ENCODE peak calls at places on chromosome 22, in four cellular contexts. One of them, this sample, is unnamed.

GRCh38 chr22:37267128-37267587 is 15.2 kb upstream of the CYTH4 start:
- DNase-seq in HCT116: no peak
- DNase-seq in Panc1: no peak
- DNase-seq in HepG2: no peak
- DNase-seq in this sample: peak; percentile 58

GRCh38 chr22:40560551-40560950 is 76.0 kb downstream of the MRTFA start:
- DNase-seq in HepG2: no peak
- DNase-seq in HCT116: no peak
- DNase-seq in Panc1: no peak
- DNase-seq in this sample: peak; percentile 69

GRCh38 chr22:23088199-23088604 is 17.9 kb downstream of the GNAZ start:
- DNase-seq in Panc1: no peak
- DNase-seq in HCT116: no peak
- DNase-seq in HepG2: no peak
- DNase-seq in this sample: peak; percentile 51

GRCh38 chr22:17982572-17983141 is 41.7 kb downstream of the MICAL3 start:
- DNase-seq in HepG2: no peak
- DNase-seq in HCT116: no peak
- DNase-seq in Panc1: no peak
- DNase-seq in this sample: no peak

GRCh38 chr22:46965552-46966494 is 203.4 kb downstream of the TBC1D22A start:
- DNase-seq in Panc1: no peak
- DNase-seq in HCT116: no peak
- DNase-seq in HepG2: no peak
- DNase-seq in this sample: no peak

GRCh38 chr22:44520695-44521094 is 22.7 kb upstream of the RTL6 start:
- DNase-seq in HepG2: no peak
- DNase-seq in Panc1: no peak
- DNase-seq in HCT116: no peak
- DNase-seq in this sample: no peak

GRCh38 chr22:35400335-35400680 is 368 bp downstream of the MCM5 start:
- DNase-seq in HCT116: no peak
- DNase-seq in Panc1: no peak
- DNase-seq in HepG2: no peak
- DNase-seq in this sample: no peak

GRCh38 chr22:29072979-29073617 is at the start of gene KREMEN1:
- DNase-seq in Panc1: no peak
- DNase-seq in HCT116: no peak
- DNase-seq in HepG2: no peak
- DNase-seq in this sample: no peak

GRCh38 chr22:24772493-24773220 is 1.9 kb downstream of the PIWIL3 start:
- DNase-seq in Panc1: no peak
- DNase-seq in HepG2: peak; percentile 61
- DNase-seq in HCT116: peak; percentile 61
- DNase-seq in this sample: peak; percentile 25

GRCh38 chr22:47154621-47155081 is 392.2 kb downstream of the TBC1D22A start:
- DNase-seq in HCT116: no peak
- DNase-seq in Panc1: no peak
- DNase-seq in HepG2: no peak
- DNase-seq in this sample: no peak

GRCh38 chr22:35903571-35904331 is 124.9 kb downstream of the RBFOX2 start:
- DNase-seq in HCT116: no peak
- DNase-seq in Panc1: no peak
- DNase-seq in HepG2: no peak
- DNase-seq in this sample: no peak

GRCh38 chr22:43884600-43885318 is 7.1 kb downstream of the PNPLA5 start:
- DNase-seq in HCT116: no peak
- DNase-seq in HepG2: no peak
- DNase-seq in Panc1: peak; percentile 20
- DNase-seq in this sample: peak; percentile 72

GRCh38 chr22:43262990-43263644 is 76.2 kb upstream of the TTLL12 start:
- DNase-seq in HepG2: peak; percentile 85
- DNase-seq in HCT116: no peak
- DNase-seq in Panc1: no peak
- DNase-seq in this sample: peak; percentile 45

GRCh38 chr22:16131918-16132317 is 442.1 kb downstream of the POTEH start:
- DNase-seq in Panc1: no peak
- DNase-seq in HCT116: no peak
- DNase-seq in HepG2: no peak
- DNase-seq in this sample: no peak

GRCh38 chr22:41682033-41682807 is 6.4 kb downstream of the SNU13 start:
- DNase-seq in HCT116: peak; percentile 73
- DNase-seq in Panc1: no peak
- DNase-seq in HepG2: peak; percentile 80
- DNase-seq in this sample: peak; percentile 87
- TF ChIP-seq TCF7L2 in HCT116: no peak
- TF ChIP-seq TCF7L2 in Panc1: no peak
- TF ChIP-seq TCF7L2 in HepG2: no peak
- TF ChIP-seq TCF7L2 in this sample: no peak

DNA sequence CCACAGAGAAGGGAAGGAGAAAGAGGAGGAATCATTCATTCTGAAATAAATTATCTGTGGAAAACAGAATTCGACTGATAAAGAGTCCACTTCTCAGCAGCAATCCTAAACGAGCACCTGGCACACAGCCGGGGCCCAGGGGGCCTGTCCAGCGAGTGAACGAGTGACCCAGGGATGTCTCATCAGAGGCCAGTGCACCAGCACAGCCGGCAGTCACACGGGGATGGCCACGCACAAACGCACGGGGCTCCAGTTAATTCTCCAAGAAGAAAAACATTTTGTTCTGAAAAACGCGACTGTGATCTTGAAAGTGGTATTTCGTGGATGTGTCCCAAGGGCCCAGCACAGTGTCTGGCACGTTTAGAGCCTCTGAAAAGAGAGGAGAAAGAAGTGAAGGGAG is 154.6 kb downstream of the BRD1 start:
- DNase-seq in Panc1: no peak
- DNase-seq in HepG2: no peak
- DNase-seq in HCT116: no peak
- DNase-seq in this sample: no peak
- TF ChIP-seq TCF7L2 in Panc1: no peak
- TF ChIP-seq TCF7L2 in HepG2: no peak
- TF ChIP-seq TCF7L2 in HCT116: no peak
- TF ChIP-seq TCF7L2 in this sample: no peak

DNA sequence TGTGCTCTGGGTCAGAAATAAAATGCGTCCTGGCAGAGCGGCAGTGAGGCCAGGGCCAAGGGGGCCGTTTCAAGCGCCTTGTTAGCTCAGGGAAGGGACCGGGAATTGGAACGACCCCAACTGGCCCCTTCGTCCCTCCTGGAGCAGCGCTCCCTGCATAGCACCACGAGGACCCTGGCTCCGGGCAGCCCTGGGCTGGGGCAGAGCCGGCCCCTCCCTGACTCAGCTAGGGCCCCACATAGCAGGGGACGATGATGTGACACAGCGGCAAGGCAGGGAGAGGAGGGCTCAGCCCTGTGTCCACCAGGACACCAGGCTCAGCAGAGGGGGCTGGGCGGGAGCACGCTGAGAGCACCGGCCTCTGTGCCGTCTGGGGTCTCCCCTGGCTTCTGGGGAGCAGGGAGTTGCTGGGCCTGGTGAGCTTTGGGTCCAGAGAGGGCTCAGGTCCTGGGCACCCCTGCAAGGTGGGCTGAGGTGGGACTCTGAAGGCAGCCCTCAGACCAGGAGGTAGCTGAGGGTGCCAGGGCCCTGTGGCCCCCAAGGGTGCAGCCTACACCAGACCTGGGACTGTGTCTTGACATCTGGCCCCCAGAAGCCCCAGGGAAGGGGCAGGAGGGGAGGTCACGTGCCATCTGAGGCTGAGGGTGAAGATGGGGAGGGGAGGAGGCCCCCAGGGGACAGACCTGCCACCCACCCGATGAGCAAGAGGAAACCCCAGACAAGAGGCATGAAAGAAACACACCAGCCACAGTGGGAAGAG is 520.4 kb downstream of the BRD1 start:
- DNase-seq in Panc1: no peak
- DNase-seq in HepG2: no peak
- DNase-seq in HCT116: no peak
- DNase-seq in this sample: no peak
- TF ChIP-seq TCF7L2 in Panc1: no peak
- TF ChIP-seq TCF7L2 in HepG2: no peak
- TF ChIP-seq TCF7L2 in HCT116: no peak
- TF ChIP-seq TCF7L2 in this sample: no peak

DNA sequence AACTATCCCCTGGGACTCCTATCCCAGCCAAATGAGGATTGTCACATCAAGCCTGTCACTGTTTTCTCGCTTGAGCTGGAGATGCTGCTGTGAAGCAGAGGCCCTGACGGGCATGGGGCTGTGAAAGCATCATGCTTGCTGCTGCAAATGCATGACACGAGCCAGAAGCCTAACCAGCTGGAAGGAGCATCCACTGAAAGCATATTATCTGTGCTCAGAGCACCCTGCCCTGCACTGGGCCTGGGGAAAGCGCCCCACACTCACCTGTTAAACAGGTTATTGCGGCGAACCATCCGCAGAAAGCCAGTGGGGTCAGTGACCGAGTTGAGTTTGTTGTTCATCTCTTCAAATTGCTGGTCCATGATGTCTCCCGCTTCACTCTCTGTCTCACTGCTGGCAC is 110.9 kb upstream of the PITPNB start:
- DNase-seq in HepG2: no peak
- DNase-seq in HCT116: no peak
- DNase-seq in Panc1: no peak
- DNase-seq in this sample: no peak
- TF ChIP-seq TCF7L2 in HepG2: no peak
- TF ChIP-seq TCF7L2 in HCT116: no peak
- TF ChIP-seq TCF7L2 in Panc1: no peak
- TF ChIP-seq TCF7L2 in this sample: no peak